ENCODE peak calls at places on chromosomes 7 and 10, in nine cellular contexts. V is mucosa of gallbladder; S is HEK293T; R is T follicular helper cell; A is astrocyte of the spinal cord; C is stimulated activated naive B cell treated with anti-CD40 and anti-IgM and Interleukin-4, amounts not matched to agents 10 μg/mL and 1 μg/mL and 100 μg/mL, for 72 hours; M is NB4; H is occipital lobe; D is hypothalamus. J is an unnamed sample.

GRCh38 chr7:42910306-42910705 is 1.6 kb downstream of the C7orf25 start:
- DNase-seq in S (no peak), H (peak; percentile 3), A (no peak), R (no peak), V (no peak), C (no peak), D (peak; percentile 37), M (no peak), J (peak; percentile 31)

GRCh38 chr7:147510913-147511312 is 1079.7 kb upstream of the C7orf33 start:
- DNase-seq in D (no peak), V (no peak), A (peak; percentile 73), M (no peak), R (no peak), S (no peak), H (no peak), C (no peak), J (no peak)

GRCh38 chr7:122311719-122312118 is 7.2 kb upstream of the FEZF1 start:
- DNase-seq in V (no peak), C (no peak), A (no peak), D (no peak), M (no peak), S (no peak), H (no peak), R (no peak), J (no peak)

GRCh38 chr10:73209705-73210104 is 37.4 kb downstream of the DNAJC9 start:
- DNase-seq in S (no peak), V (no peak), A (peak; percentile 13), C (no peak), H (no peak), M (no peak), R (no peak), D (no peak), J (no peak)

GRCh38 chr10:102241444-102242117 is at the start of gene PITX3:
- DNase-seq in V (peak; percentile 89), H (peak; percentile 47), A (peak; percentile 92), D (peak; percentile 63), M (peak; percentile 86), C (peak; percentile 85), S (peak; percentile 99), R (peak; percentile 86), J (peak; percentile 48)

GRCh38 chr10:103458720-103459119 is at the start of gene CALHM1:
- DNase-seq in A (no peak), D (no peak), R (no peak), C (no peak), V (no peak), M (peak; percentile 60), S (no peak), H (peak; percentile 35), J (no peak)

GRCh38 chr7:129188892-129189660 is 643 bp downstream of the SMO start:
- DNase-seq in M (no peak), A (no peak), S (peak; percentile 60), D (no peak), V (no peak), C (no peak), R (no peak), H (no peak), J (no peak)

GRCh38 chr7:38542156-38542555 is 89.0 kb downstream of the AMPH start:
- DNase-seq in H (no peak), S (no peak), D (no peak), R (no peak), M (no peak), C (no peak), V (no peak), A (no peak), J (no peak)

GRCh38 chr10:132785433-132786278 is at the start of gene NKX6-2:
- DNase-seq in S (no peak), R (no peak), A (no peak), M (no peak), D (peak; percentile 69), C (no peak), H (no peak), V (no peak), J (no peak)

GRCh38 chr10:63630928-63631685 is 109.9 kb downstream of the REEP3 start:
- DNase-seq in M (peak; percentile 55), C (no peak), R (no peak), S (no peak), A (peak; percentile 35), D (no peak), H (no peak), V (no peak), J (no peak)

GRCh38 chr7:100079024-100079560 is 2.4 kb downstream of the ZNF3 start:
- DNase-seq in D (peak; percentile 41), S (no peak), A (no peak), R (no peak), C (no peak), H (peak; percentile 52), V (no peak), M (no peak), J (peak; percentile 64)

GRCh38 chr7:93314449-93314848 is 82.3 kb downstream of the VPS50 start:
- DNase-seq in H (no peak), S (no peak), V (no peak), M (no peak), A (no peak), D (no peak), R (no peak), C (no peak), J (no peak)

GRCh38 chr7:23472974-23473847 is 2.9 kb upstream of the IGF2BP3 start:
- DNase-seq in S (no peak), V (no peak), D (no peak), H (no peak), M (peak; percentile 62), R (no peak), A (peak; percentile 19), C (no peak), J (no peak)

GRCh38 chr10:43943119-43943824 is 294.6 kb upstream of the ZNF32 start:
- DNase-seq in M (no peak), R (no peak), S (no peak), H (no peak), A (no peak), D (no peak), C (no peak), V (no peak), J (no peak)